ENCODE peak calls at places on chromosomes 5 and 9, in eight cellular contexts. I is sigmoid colon; D is prostate gland; N is astrocyte; C is dorsolateral prefrontal cortex; B is stomach; W is Peyer's patch; J is CD8-positive, alpha-beta memory T cell. K is an unnamed sample.

GRCh38 chr9:137688725-137689124 is 69.9 kb downstream of the EHMT1 start:
- DNase-seq in N (no peak), I (no peak), J (no peak), W (no peak), B (no peak), C (no peak), D (no peak), K (no peak)

GRCh38 chr9:110650261-110650660 is 18.3 kb upstream of the MUSK start:
- DNase-seq in C (no peak), N (peak), J (no peak), D (no peak), B (no peak), W (no peak), I (peak), K (no peak)

GRCh38 chr5:174789596-174789995 is 65.2 kb downstream of the MSX2 start:
- DNase-seq in N (no peak), C (no peak), J (no peak), B (no peak), D (no peak), I (no peak), W (no peak), K (no peak)

GRCh38 chr9:106929471-106930198 is 66.7 kb downstream of the ZNF462 start:
- DNase-seq in I (no peak), N (peak), D (no peak), J (no peak), C (no peak), B (no peak), W (no peak), K (no peak)

GRCh38 chr9:10062629-10063395 is 550.0 kb downstream of the PTPRD start:
- DNase-seq in N (peak), B (no peak), I (no peak), W (no peak), D (no peak), J (no peak), C (no peak), K (no peak)

GRCh38 chr5:177310757-177311173 is 933 bp downstream of the MXD3 start:
- DNase-seq in C (no peak), B (no peak), W (peak), D (no peak), J (no peak), I (peak), N (no peak), K (no peak)

GRCh38 chr9:36317766-36318165 is 59.5 kb upstream of the GNE start:
- DNase-seq in J (no peak), I (no peak), W (no peak), C (no peak), N (no peak), B (peak), D (no peak), K (no peak)

GRCh38 chr5:93221-93980 is 1.4 kb downstream of the PLEKHG4B start:
- DNase-seq in J (no peak), D (no peak), W (no peak), B (no peak), N (no peak), C (no peak), I (no peak), K (no peak)

GRCh38 chr9:114070188-114071103 is 7.7 kb downstream of the AMBP start:
- DNase-seq in D (no peak), J (no peak), C (no peak), N (no peak), I (peak), B (no peak), W (no peak), K (peak)

GRCh38 chr9:27945386-27945785 is 372.1 kb upstream of the C9orf72 start:
- DNase-seq in W (no peak), N (peak), I (no peak), B (no peak), C (no peak), J (no peak), D (no peak), K (no peak)

GRCh38 chr5:101942321-101942882 is 353.7 kb downstream of the SLCO4C1 start:
- DNase-seq in I (no peak), J (no peak), B (no peak), N (no peak), C (no peak), D (peak), W (no peak), K (no peak)

GRCh38 chr9:486156-486555 is 271.5 kb downstream of the DOCK8 start:
- DNase-seq in W (no peak), D (no peak), B (no peak), N (no peak), I (no peak), C (no peak), J (no peak), K (no peak)

GRCh38 chr5:99025298-99026045 is 96.7 kb upstream of the CHD1 start:
- DNase-seq in N (no peak), I (no peak), C (no peak), J (no peak), W (no peak), D (no peak), B (peak), K (no peak)

GRCh38 chr5:6914336-6914735 is 201.1 kb downstream of the TENT4A start:
- DNase-seq in J (no peak), B (no peak), N (no peak), C (no peak), W (no peak), D (no peak), I (no peak), K (no peak)

GRCh38 chr5:31860726-31861432 is 221.9 kb downstream of the PDZD2 start:
- DNase-seq in B (no peak), W (no peak), D (no peak), N (no peak), J (no peak), C (no peak), I (no peak), K (no peak)

GRCh38 chr5:67673618-67674017 is 477.0 kb upstream of the CD180 start:
- DNase-seq in W (no peak), I (no peak), D (no peak), J (no peak), N (no peak), B (no peak), C (no peak), K (no peak)

GRCh38 chr5:18314192-18314778 is 680.0 kb downstream of the TAF11L14 start:
- DNase-seq in C (no peak), B (no peak), W (no peak), I (no peak), D (no peak), J (no peak), N (peak), K (no peak)

GRCh38 chr9:135065804-135066203 is 21.7 kb upstream of the OLFM1 start:
- DNase-seq in C (no peak), D (no peak), N (no peak), I (peak), B (no peak), W (no peak), J (no peak), K (peak)

GRCh38 chr5:172896465-172896864 is 62.4 kb downstream of the ERGIC1 start:
- DNase-seq in C (no peak), N (no peak), W (no peak), J (no peak), D (no peak), I (peak), B (no peak), K (no peak)

GRCh38 chr5:2869471-2869870 is 118.0 kb upstream of the IRX2 start:
- DNase-seq in N (no peak), D (no peak), W (no peak), I (no peak), J (no peak), B (no peak), C (no peak), K (peak)

GRCh38 chr5:136012041-136012804 is 16.6 kb upstream of the TGFBI start:
- DNase-seq in W (no peak), J (no peak), D (no peak), N (peak), B (no peak), C (no peak), I (no peak), K (no peak)

GRCh38 chr9:124735121-124735520 is 36.0 kb downstream of the NR6A1 start:
- DNase-seq in I (no peak), J (no peak), W (no peak), N (peak), C (no peak), D (no peak), B (no peak), K (no peak)

GRCh38 chr9:129910628-129911567 is 75.6 kb downstream of the USP20 start:
- DNase-seq in W (no peak), I (no peak), D (no peak), C (no peak), B (no peak), N (peak), J (no peak), K (no peak)

GRCh38 chr9:2802494-2802921 is 41.4 kb downstream of the PUM3 start:
- DNase-seq in B (no peak), C (no peak), N (no peak), I (no peak), W (no peak), D (no peak), J (no peak), K (no peak)

GRCh38 chr9:75866273-75866871 is 24.1 kb upstream of the PCSK5 start:
- DNase-seq in N (peak), W (peak), B (peak), C (no peak), I (no peak), J (no peak), D (peak), K (no peak)

GRCh38 chr9:113011911-113012381 is at the start of gene ZNF883:
- DNase-seq in C (peak), I (peak), W (no peak), D (no peak), B (peak), J (peak), N (peak), K (peak)

GRCh38 chr5:176822041-176822425 is 11.7 kb downstream of the UNC5A start:
- DNase-seq in B (no peak), J (no peak), W (no peak), N (no peak), D (no peak), C (no peak), I (no peak), K (no peak)

GRCh38 chr9:101443358-101443757 is 7.8 kb upstream of the ALDOB start:
- DNase-seq in J (no peak), B (peak), C (peak), N (no peak), D (no peak), W (no peak), I (peak), K (no peak)

DNA sequence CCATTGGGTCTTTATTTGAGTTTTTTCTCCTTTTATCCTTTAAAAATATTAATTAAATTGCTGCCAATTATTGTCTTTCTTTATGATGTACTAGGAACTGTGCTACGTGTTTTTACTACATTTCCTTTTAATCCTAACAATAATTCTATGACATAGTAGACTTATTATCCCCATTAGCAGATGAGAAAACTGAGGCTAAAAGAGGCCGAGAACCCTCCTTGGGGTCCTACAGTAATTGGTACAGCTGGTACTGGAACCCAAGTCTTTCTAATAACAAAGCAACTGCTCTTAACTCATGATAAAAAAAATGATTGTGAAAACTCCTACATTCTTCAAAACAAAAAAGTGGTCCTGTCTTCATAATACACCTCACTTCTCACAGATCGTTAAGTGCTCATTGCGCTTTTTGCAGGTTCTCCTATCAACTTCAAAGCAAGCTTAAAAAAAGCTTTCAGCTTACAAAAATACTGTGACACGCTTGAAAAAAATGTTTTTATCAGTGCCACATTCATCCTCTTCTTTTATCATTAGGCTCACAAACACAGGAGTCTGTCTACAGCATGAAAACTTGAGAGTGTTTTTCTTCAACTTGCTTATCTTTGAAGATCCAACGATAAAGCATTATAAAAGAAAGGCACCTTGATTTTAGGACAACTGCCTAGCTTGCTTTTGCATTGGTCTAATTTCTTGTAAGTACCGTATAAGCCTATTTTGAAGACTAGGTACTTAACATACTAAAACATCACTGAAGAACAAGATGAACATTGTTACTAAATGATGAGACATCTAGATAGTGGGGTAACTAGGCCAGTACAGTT is 32.4 kb downstream of the FYB1 start:
- DNase-seq in W (no peak), J (no peak), C (no peak), I (no peak), D (no peak), B (no peak), N (no peak), K (no peak)
- H3K4me3 ChIP-seq in W (no peak), J (peak), C (no peak), I (no peak), D (no peak), B (no peak), N (no peak), K (no peak)

DNA sequence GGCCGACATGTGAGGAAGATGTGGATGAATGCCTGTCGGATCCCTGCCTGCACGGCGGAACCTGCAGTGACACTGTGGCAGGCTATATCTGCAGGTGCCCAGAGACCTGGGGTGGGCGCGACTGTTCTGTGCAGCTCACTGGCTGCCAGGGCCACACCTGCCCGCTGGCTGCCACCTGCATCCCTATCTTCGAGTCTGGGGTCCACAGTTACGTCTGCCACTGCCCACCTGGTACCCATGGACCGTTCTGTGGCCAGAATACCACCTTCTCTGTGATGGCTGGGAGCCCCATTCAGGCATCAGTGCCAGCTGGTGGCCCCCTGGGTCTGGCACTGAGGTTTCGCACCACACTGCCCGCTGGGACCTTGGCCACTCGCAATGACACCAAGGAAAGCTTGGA is 14.1 kb downstream of the CRB2 start:
- DNase-seq in D (no peak), N (no peak), B (no peak), C (no peak), I (no peak), W (no peak), J (no peak), K (no peak)
- H3K27ac ChIP-seq in D (no peak), N (no peak), B (no peak), C (no peak), I (no peak), W (no peak), J (no peak), K (no peak)

DNA sequence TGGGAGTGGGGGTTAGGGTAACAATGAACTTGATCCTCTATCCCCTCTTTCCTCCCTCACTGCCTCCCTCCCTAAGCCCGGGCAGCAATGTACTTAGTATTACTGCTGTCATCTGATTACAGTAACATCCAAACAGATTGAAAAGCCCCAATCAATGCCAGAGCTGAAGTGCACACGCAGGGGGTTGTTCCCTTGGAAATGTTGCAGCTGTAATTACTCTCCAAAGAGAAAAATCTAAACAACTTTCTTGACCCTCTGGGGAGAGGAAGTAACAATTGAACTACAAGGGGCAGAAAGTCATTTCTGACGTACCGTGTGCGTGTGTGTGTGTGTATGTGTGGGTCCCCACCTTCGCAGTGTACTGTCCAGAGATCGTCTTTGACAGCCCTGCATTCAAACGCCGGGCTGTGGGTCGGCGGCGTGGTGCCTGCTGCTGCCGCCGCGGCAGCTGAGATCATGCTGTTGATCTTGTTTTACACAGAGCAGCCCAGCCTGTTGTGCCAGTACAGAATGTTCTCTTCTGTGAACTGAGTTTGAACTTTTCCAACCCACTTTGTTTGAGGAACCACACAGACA is 66.0 kb upstream of the KLF9 start:
- DNase-seq in J (no peak), N (peak), C (peak), W (peak), D (peak), I (peak), B (peak), K (peak)
- H3K4me3 ChIP-seq in J (no peak), N (peak), C (peak), W (no peak), D (no peak), I (no peak), B (no peak), K (peak)

DNA sequence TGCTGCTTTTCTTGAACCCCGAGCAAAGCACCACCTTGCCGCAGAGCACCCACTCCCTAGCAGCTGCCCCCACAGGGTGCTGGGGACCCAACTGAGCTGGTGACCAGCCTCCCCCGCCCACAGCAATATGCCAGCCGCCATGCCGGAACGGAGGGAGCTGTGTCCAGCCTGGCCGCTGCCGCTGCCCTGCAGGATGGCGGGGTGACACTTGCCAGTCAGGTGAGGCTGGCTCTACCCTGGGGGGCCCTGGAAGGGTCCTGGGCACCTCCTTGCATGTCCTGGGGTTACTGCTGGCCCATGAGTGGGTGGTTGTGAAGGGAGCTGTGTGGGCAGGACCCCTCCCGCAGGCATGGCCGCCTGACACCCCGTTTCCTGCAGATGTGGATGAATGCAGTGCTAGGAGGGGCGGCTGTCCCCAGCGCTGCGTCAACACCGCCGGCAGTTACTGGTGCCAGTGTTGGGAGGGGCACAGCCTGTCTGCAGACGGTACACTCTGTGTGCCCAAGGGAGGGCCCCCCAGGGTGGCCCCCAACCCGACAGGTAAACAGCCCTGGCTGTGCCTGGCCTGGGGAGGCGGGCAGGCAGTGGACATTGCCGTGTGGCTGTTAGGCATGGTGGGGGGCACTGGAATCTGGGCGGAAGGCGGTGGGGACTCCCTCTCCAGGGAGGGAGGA is 7.2 kb downstream of the EGFL7 start:
- DNase-seq in D (no peak), W (no peak), N (no peak), B (no peak), I (no peak), J (no peak), C (no peak), K (no peak)
- H3K27ac ChIP-seq in D (no peak), W (peak), N (no peak), B (no peak), I (no peak), J (no peak), C (peak), K (peak)

K was measured in upper lobe of right lung.